ENCODE peak calls at places on chromosomes 5 and 9, in six cellular contexts. One of them, this sample, is unnamed.

GRCh38 chr9:124254261-124254682 is 3.5 kb upstream of the NEK6 start:
- DNase-seq in IMR-90: no peak
- DNase-seq in H9: no peak
- DNase-seq in neuronal stem cell: no peak
- DNase-seq in H1: no peak
- DNase-seq in mesenchymal stem cell: no peak
- DNase-seq in this sample: no peak

GRCh38 chr5:56523779-56524178 is 290.6 kb upstream of the ANKRD55 start:
- DNase-seq in IMR-90: peak
- DNase-seq in H9: no peak
- DNase-seq in neuronal stem cell: no peak
- DNase-seq in H1: no peak
- DNase-seq in mesenchymal stem cell: peak
- DNase-seq in this sample: no peak

GRCh38 chr9:132699926-132700325 is 29.7 kb downstream of the GTF3C4 start:
- DNase-seq in IMR-90: peak
- DNase-seq in H9: no peak
- DNase-seq in neuronal stem cell: no peak
- DNase-seq in H1: no peak
- DNase-seq in mesenchymal stem cell: peak
- DNase-seq in this sample: no peak

GRCh38 chr9:89806371-89807100 is 201.7 kb downstream of the GADD45G start:
- DNase-seq in IMR-90: peak
- DNase-seq in H9: no peak
- DNase-seq in neuronal stem cell: no peak
- DNase-seq in H1: no peak
- DNase-seq in mesenchymal stem cell: peak
- DNase-seq in this sample: no peak

GRCh38 chr9:82604947-82605656 is 457.8 kb downstream of the RASEF start:
- DNase-seq in IMR-90: peak
- DNase-seq in H9: no peak
- DNase-seq in neuronal stem cell: no peak
- DNase-seq in H1: no peak
- DNase-seq in mesenchymal stem cell: peak
- DNase-seq in this sample: no peak

GRCh38 chr5:132457371-132458225 is 33.0 kb downstream of the IRF1 start:
- DNase-seq in IMR-90: peak
- DNase-seq in H9: no peak
- DNase-seq in neuronal stem cell: no peak
- DNase-seq in H1: no peak
- DNase-seq in mesenchymal stem cell: peak
- DNase-seq in this sample: no peak

GRCh38 chr5:116557669-116558271 is 16.9 kb downstream of the SEMA6A start:
- DNase-seq in IMR-90: peak
- DNase-seq in H9: no peak
- DNase-seq in neuronal stem cell: no peak
- DNase-seq in H1: no peak
- DNase-seq in mesenchymal stem cell: peak
- DNase-seq in this sample: peak

GRCh38 chr9:5008206-5008605 is 23.1 kb downstream of the JAK2 start:
- DNase-seq in IMR-90: peak
- DNase-seq in H9: no peak
- DNase-seq in neuronal stem cell: no peak
- DNase-seq in H1: no peak
- DNase-seq in mesenchymal stem cell: no peak
- DNase-seq in this sample: no peak

GRCh38 chr5:39433838-39434237 is 9.1 kb upstream of the DAB2 start:
- DNase-seq in IMR-90: no peak
- DNase-seq in H9: no peak
- DNase-seq in neuronal stem cell: no peak
- DNase-seq in H1: no peak
- DNase-seq in mesenchymal stem cell: no peak
- DNase-seq in this sample: no peak

GRCh38 chr5:173056783-173057061 is 570 bp downstream of the CREBRF start:
- DNase-seq in IMR-90: no peak
- DNase-seq in H9: no peak
- DNase-seq in neuronal stem cell: no peak
- DNase-seq in H1: no peak
- DNase-seq in mesenchymal stem cell: no peak
- DNase-seq in this sample: no peak

GRCh38 chr9:82332018-82332773 is 343.6 kb downstream of the SPATA31D1 start:
- DNase-seq in IMR-90: peak
- DNase-seq in H9: no peak
- DNase-seq in neuronal stem cell: no peak
- DNase-seq in H1: no peak
- DNase-seq in mesenchymal stem cell: peak
- DNase-seq in this sample: no peak

GRCh38 chr5:151357792-151358191 is 10.4 kb upstream of the SLC36A2 start:
- DNase-seq in IMR-90: no peak
- DNase-seq in H9: no peak
- DNase-seq in neuronal stem cell: no peak
- DNase-seq in H1: no peak
- DNase-seq in mesenchymal stem cell: no peak
- DNase-seq in this sample: no peak

GRCh38 chr5:133844836-133845235 is 123.6 kb downstream of the C5orf15 start:
- DNase-seq in IMR-90: no peak
- DNase-seq in H9: peak
- DNase-seq in neuronal stem cell: no peak
- DNase-seq in H1: no peak
- DNase-seq in mesenchymal stem cell: no peak
- DNase-seq in this sample: no peak

GRCh38 chr5:72412283-72413055 is 92.3 kb downstream of the PTCD2 start:
- DNase-seq in IMR-90: peak
- DNase-seq in H9: no peak
- DNase-seq in neuronal stem cell: no peak
- DNase-seq in H1: no peak
- DNase-seq in mesenchymal stem cell: no peak
- DNase-seq in this sample: no peak
- H2BK5ac ChIP-seq in IMR-90: peak
- H2BK5ac ChIP-seq in H9: no peak
- H2BK5ac ChIP-seq in neuronal stem cell: no peak
- H2BK5ac ChIP-seq in H1: no peak
- H2BK5ac ChIP-seq in mesenchymal stem cell: no peak
- H2BK5ac ChIP-seq in this sample: no peak

DNA sequence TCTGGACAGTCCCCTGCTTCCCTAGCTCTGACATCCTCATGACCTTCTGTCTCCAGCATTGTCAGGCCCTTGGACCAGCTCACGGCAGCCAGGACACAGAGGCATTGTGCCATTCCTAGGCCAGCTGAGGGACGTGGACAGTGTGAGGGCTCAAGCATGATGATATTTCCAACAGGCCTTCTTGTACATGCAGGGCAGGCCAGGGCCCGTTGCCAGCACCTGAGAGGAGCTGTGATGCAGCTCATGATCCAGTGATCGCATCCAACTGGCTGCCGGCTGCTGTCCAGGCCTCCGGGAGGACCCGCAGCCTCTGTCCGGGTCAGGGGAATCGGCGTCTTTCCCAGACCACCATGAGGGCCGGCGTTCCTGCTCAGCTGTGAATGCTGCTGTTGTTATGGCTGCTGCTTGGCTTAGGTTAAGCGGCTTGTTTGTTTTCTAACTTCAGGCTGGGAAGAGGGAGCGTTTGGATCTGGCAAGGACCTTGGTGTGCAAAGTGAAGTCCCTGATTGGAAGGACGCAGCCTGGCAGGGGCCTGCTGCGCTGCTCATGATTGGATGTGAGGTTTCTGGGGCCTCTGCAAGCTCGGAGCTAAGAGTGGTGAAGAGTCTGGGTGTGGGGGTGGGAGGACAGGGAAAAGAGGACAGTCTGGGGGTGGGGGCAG is 53.8 kb downstream of the PDZD2 start:
- DNase-seq in IMR-90: no peak
- DNase-seq in H9: no peak
- DNase-seq in neuronal stem cell: no peak
- DNase-seq in H1: no peak
- DNase-seq in mesenchymal stem cell: no peak
- DNase-seq in this sample: no peak
- H3K23ac ChIP-seq in IMR-90: no peak
- H3K23ac ChIP-seq in H9: no peak
- H3K23ac ChIP-seq in neuronal stem cell: peak
- H3K23ac ChIP-seq in H1: no peak
- H3K23ac ChIP-seq in mesenchymal stem cell: no peak
- H3K23ac ChIP-seq in this sample: no peak

DNA sequence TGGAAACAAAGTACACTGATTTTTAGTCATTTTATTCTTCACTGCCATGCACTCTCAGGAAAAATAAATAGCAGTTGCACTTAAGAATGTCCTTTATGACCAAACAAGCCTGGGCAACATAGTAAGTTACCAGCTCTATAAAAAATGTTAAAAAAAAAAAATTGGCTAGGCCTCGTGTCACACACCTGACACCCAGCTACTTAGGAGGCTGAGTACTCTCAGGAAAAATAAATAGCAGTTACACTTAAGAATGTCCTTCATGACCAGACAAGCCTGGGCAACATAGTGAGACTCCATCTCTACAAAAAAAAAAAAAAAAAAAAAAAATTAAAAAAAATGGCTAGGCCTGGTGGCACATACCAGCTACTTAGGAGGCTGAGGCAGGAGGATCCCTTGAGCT is 304.6 kb downstream of the SLCO4C1 start:
- DNase-seq in IMR-90: no peak
- DNase-seq in H9: no peak
- DNase-seq in neuronal stem cell: no peak
- DNase-seq in H1: no peak
- DNase-seq in mesenchymal stem cell: no peak
- DNase-seq in this sample: no peak
- H2BK5ac ChIP-seq in IMR-90: no peak
- H2BK5ac ChIP-seq in H9: no peak
- H2BK5ac ChIP-seq in neuronal stem cell: no peak
- H2BK5ac ChIP-seq in H1: no peak
- H2BK5ac ChIP-seq in mesenchymal stem cell: no peak
- H2BK5ac ChIP-seq in this sample: no peak

DNA sequence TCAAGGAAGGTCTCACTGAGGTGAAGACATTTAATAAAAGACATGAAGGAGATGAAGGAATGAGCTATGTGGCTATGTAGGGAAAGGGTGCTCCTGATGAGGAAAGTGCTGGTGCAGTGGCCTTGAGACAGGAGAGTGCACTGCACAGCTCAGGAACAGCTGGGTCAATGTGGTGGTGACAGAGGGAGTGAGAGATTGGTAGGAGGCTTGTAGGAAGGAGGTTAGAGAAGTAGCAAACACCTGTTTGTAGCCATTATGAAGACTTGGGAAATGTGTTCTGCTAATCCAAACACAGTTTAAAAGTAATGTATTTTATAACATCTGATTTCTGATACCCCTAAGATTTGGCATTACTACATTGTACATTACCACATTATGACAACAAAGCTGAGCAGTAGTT is 115.1 kb upstream of the MTAP start:
- DNase-seq in IMR-90: no peak
- DNase-seq in H9: no peak
- DNase-seq in neuronal stem cell: no peak
- DNase-seq in H1: no peak
- DNase-seq in mesenchymal stem cell: no peak
- DNase-seq in this sample: no peak
- H3K23ac ChIP-seq in IMR-90: peak
- H3K23ac ChIP-seq in H9: no peak
- H3K23ac ChIP-seq in neuronal stem cell: peak
- H3K23ac ChIP-seq in H1: no peak
- H3K23ac ChIP-seq in mesenchymal stem cell: no peak
- H3K23ac ChIP-seq in this sample: no peak

GRCh38 chr5:156188026-156188425 is 138.9 kb upstream of the SGCD start:
- DNase-seq in IMR-90: peak
- DNase-seq in H9: no peak
- DNase-seq in neuronal stem cell: no peak
- DNase-seq in H1: no peak
- DNase-seq in mesenchymal stem cell: no peak
- DNase-seq in this sample: no peak
- H2BK5ac ChIP-seq in IMR-90: peak
- H2BK5ac ChIP-seq in H9: no peak
- H2BK5ac ChIP-seq in neuronal stem cell: no peak
- H2BK5ac ChIP-seq in H1: no peak
- H2BK5ac ChIP-seq in mesenchymal stem cell: peak
- H2BK5ac ChIP-seq in this sample: no peak